ENCODE peak calls at places on chromosome 15, in seven cellular contexts. One of them, this sample, is unnamed.

GRCh38 chr15:74179983-74180688 is 6.6 kb downstream of the ISLR start:
- DNase-seq in stimulated activated CD4-positive, alpha-beta T cell treated with anti-CD3 and anti-CD28 coated beads, Interleukin-15, amount 100 ng/mL, for 24 hours: no peak
- DNase-seq in AG20443: peak
- DNase-seq in uterus: peak
- DNase-seq in GM03348: peak
- DNase-seq in activated T-cell treated with anti-CD3 and anti-CD28 coated beads for 48 hours: no peak
- DNase-seq in T-cell: no peak
- DNase-seq in this sample: no peak

GRCh38 chr15:98668566-98669308 is 20.4 kb downstream of the IGF1R start:
- DNase-seq in stimulated activated CD4-positive, alpha-beta T cell treated with anti-CD3 and anti-CD28 coated beads, Interleukin-15, amount 100 ng/mL, for 24 hours: peak
- DNase-seq in AG20443: peak
- DNase-seq in uterus: no peak
- DNase-seq in GM03348: peak
- DNase-seq in activated T-cell treated with anti-CD3 and anti-CD28 coated beads for 48 hours: peak
- DNase-seq in T-cell: peak
- DNase-seq in this sample: no peak

GRCh38 chr15:32833323-32833944 is 115.6 kb downstream of the GREM1 start:
- DNase-seq in stimulated activated CD4-positive, alpha-beta T cell treated with anti-CD3 and anti-CD28 coated beads, Interleukin-15, amount 100 ng/mL, for 24 hours: no peak
- DNase-seq in AG20443: no peak
- DNase-seq in uterus: no peak
- DNase-seq in GM03348: no peak
- DNase-seq in activated T-cell treated with anti-CD3 and anti-CD28 coated beads for 48 hours: no peak
- DNase-seq in T-cell: no peak
- DNase-seq in this sample: no peak

GRCh38 chr15:66006986-66007385 is 137.7 kb downstream of the RAB11A start:
- DNase-seq in stimulated activated CD4-positive, alpha-beta T cell treated with anti-CD3 and anti-CD28 coated beads, Interleukin-15, amount 100 ng/mL, for 24 hours: no peak
- DNase-seq in AG20443: no peak
- DNase-seq in uterus: no peak
- DNase-seq in GM03348: no peak
- DNase-seq in activated T-cell treated with anti-CD3 and anti-CD28 coated beads for 48 hours: no peak
- DNase-seq in T-cell: no peak
- DNase-seq in this sample: no peak

GRCh38 chr15:101804941-101805340 is 1.6 kb downstream of the OR4F6 start:
- DNase-seq in stimulated activated CD4-positive, alpha-beta T cell treated with anti-CD3 and anti-CD28 coated beads, Interleukin-15, amount 100 ng/mL, for 24 hours: no peak
- DNase-seq in AG20443: no peak
- DNase-seq in uterus: no peak
- DNase-seq in GM03348: no peak
- DNase-seq in activated T-cell treated with anti-CD3 and anti-CD28 coated beads for 48 hours: no peak
- DNase-seq in T-cell: no peak
- DNase-seq in this sample: no peak

GRCh38 chr15:65767895-65768294 is 24.2 kb downstream of the DENND4A start:
- DNase-seq in stimulated activated CD4-positive, alpha-beta T cell treated with anti-CD3 and anti-CD28 coated beads, Interleukin-15, amount 100 ng/mL, for 24 hours: peak
- DNase-seq in AG20443: no peak
- DNase-seq in uterus: no peak
- DNase-seq in GM03348: no peak
- DNase-seq in activated T-cell treated with anti-CD3 and anti-CD28 coated beads for 48 hours: no peak
- DNase-seq in T-cell: no peak
- DNase-seq in this sample: no peak

GRCh38 chr15:55858661-55859060 is 115.7 kb upstream of the PRTG start:
- DNase-seq in stimulated activated CD4-positive, alpha-beta T cell treated with anti-CD3 and anti-CD28 coated beads, Interleukin-15, amount 100 ng/mL, for 24 hours: no peak
- DNase-seq in AG20443: no peak
- DNase-seq in uterus: no peak
- DNase-seq in GM03348: no peak
- DNase-seq in activated T-cell treated with anti-CD3 and anti-CD28 coated beads for 48 hours: no peak
- DNase-seq in T-cell: no peak
- DNase-seq in this sample: no peak

GRCh38 chr15:41567870-41568269 is 8.9 kb downstream of the TYRO3 start:
- DNase-seq in stimulated activated CD4-positive, alpha-beta T cell treated with anti-CD3 and anti-CD28 coated beads, Interleukin-15, amount 100 ng/mL, for 24 hours: no peak
- DNase-seq in AG20443: no peak
- DNase-seq in uterus: no peak
- DNase-seq in GM03348: no peak
- DNase-seq in activated T-cell treated with anti-CD3 and anti-CD28 coated beads for 48 hours: no peak
- DNase-seq in T-cell: no peak
- DNase-seq in this sample: no peak

GRCh38 chr15:91824256-91824655 is 29.3 kb upstream of the SLCO3A1 start:
- DNase-seq in stimulated activated CD4-positive, alpha-beta T cell treated with anti-CD3 and anti-CD28 coated beads, Interleukin-15, amount 100 ng/mL, for 24 hours: no peak
- DNase-seq in AG20443: no peak
- DNase-seq in uterus: no peak
- DNase-seq in GM03348: no peak
- DNase-seq in activated T-cell treated with anti-CD3 and anti-CD28 coated beads for 48 hours: no peak
- DNase-seq in T-cell: no peak
- DNase-seq in this sample: no peak

GRCh38 chr15:68631621-68632051 is 52.8 kb downstream of the CORO2B start:
- DNase-seq in stimulated activated CD4-positive, alpha-beta T cell treated with anti-CD3 and anti-CD28 coated beads, Interleukin-15, amount 100 ng/mL, for 24 hours: no peak
- DNase-seq in AG20443: no peak
- DNase-seq in uterus: no peak
- DNase-seq in GM03348: no peak
- DNase-seq in activated T-cell treated with anti-CD3 and anti-CD28 coated beads for 48 hours: no peak
- DNase-seq in T-cell: no peak
- DNase-seq in this sample: no peak

GRCh38 chr15:72835289-72835890 is 51.8 kb upstream of the ADPGK start:
- DNase-seq in stimulated activated CD4-positive, alpha-beta T cell treated with anti-CD3 and anti-CD28 coated beads, Interleukin-15, amount 100 ng/mL, for 24 hours: no peak
- DNase-seq in AG20443: no peak
- DNase-seq in uterus: no peak
- DNase-seq in GM03348: no peak
- DNase-seq in activated T-cell treated with anti-CD3 and anti-CD28 coated beads for 48 hours: no peak
- DNase-seq in T-cell: no peak
- DNase-seq in this sample: no peak

GRCh38 chr15:40066531-40066930 is 27.6 kb upstream of the SRP14 start:
- DNase-seq in stimulated activated CD4-positive, alpha-beta T cell treated with anti-CD3 and anti-CD28 coated beads, Interleukin-15, amount 100 ng/mL, for 24 hours: no peak
- DNase-seq in AG20443: no peak
- DNase-seq in uterus: no peak
- DNase-seq in GM03348: no peak
- DNase-seq in activated T-cell treated with anti-CD3 and anti-CD28 coated beads for 48 hours: no peak
- DNase-seq in T-cell: no peak
- DNase-seq in this sample: no peak

GRCh38 chr15:41499109-41499851 is 5.6 kb downstream of the ITPKA start:
- DNase-seq in stimulated activated CD4-positive, alpha-beta T cell treated with anti-CD3 and anti-CD28 coated beads, Interleukin-15, amount 100 ng/mL, for 24 hours: no peak
- DNase-seq in AG20443: no peak
- DNase-seq in uterus: no peak
- DNase-seq in GM03348: no peak
- DNase-seq in activated T-cell treated with anti-CD3 and anti-CD28 coated beads for 48 hours: no peak
- DNase-seq in T-cell: no peak
- DNase-seq in this sample: no peak

GRCh38 chr15:83582386-83582785 is 71.5 kb upstream of the ADAMTSL3 start:
- DNase-seq in stimulated activated CD4-positive, alpha-beta T cell treated with anti-CD3 and anti-CD28 coated beads, Interleukin-15, amount 100 ng/mL, for 24 hours: no peak
- DNase-seq in AG20443: no peak
- DNase-seq in uterus: no peak
- DNase-seq in GM03348: no peak
- DNase-seq in activated T-cell treated with anti-CD3 and anti-CD28 coated beads for 48 hours: no peak
- DNase-seq in T-cell: no peak
- DNase-seq in this sample: no peak

GRCh38 chr15:51751687-51752683 is 588 bp downstream of the TMOD2 start:
- DNase-seq in stimulated activated CD4-positive, alpha-beta T cell treated with anti-CD3 and anti-CD28 coated beads, Interleukin-15, amount 100 ng/mL, for 24 hours: peak
- DNase-seq in AG20443: peak
- DNase-seq in uterus: peak
- DNase-seq in GM03348: peak
- DNase-seq in activated T-cell treated with anti-CD3 and anti-CD28 coated beads for 48 hours: no peak
- DNase-seq in T-cell: peak
- DNase-seq in this sample: no peak

GRCh38 chr15:92510163-92510882 is 116.6 kb downstream of the ST8SIA2 start:
- DNase-seq in stimulated activated CD4-positive, alpha-beta T cell treated with anti-CD3 and anti-CD28 coated beads, Interleukin-15, amount 100 ng/mL, for 24 hours: no peak
- DNase-seq in AG20443: peak
- DNase-seq in uterus: no peak
- DNase-seq in GM03348: no peak
- DNase-seq in activated T-cell treated with anti-CD3 and anti-CD28 coated beads for 48 hours: no peak
- DNase-seq in T-cell: no peak
- DNase-seq in this sample: no peak

GRCh38 chr15:33310481-33311311 is at the start of gene RYR3:
- DNase-seq in stimulated activated CD4-positive, alpha-beta T cell treated with anti-CD3 and anti-CD28 coated beads, Interleukin-15, amount 100 ng/mL, for 24 hours: peak
- DNase-seq in AG20443: peak
- DNase-seq in uterus: peak
- DNase-seq in GM03348: peak
- DNase-seq in activated T-cell treated with anti-CD3 and anti-CD28 coated beads for 48 hours: no peak
- DNase-seq in T-cell: no peak
- DNase-seq in this sample: no peak

GRCh38 chr15:41490355-41490754 is 3.3 kb upstream of the ITPKA start:
- DNase-seq in stimulated activated CD4-positive, alpha-beta T cell treated with anti-CD3 and anti-CD28 coated beads, Interleukin-15, amount 100 ng/mL, for 24 hours: peak
- DNase-seq in AG20443: peak
- DNase-seq in uterus: no peak
- DNase-seq in GM03348: peak
- DNase-seq in activated T-cell treated with anti-CD3 and anti-CD28 coated beads for 48 hours: no peak
- DNase-seq in T-cell: no peak
- DNase-seq in this sample: no peak

GRCh38 chr15:58748787-58749531 is 548 bp downstream of the ADAM10 start:
- DNase-seq in stimulated activated CD4-positive, alpha-beta T cell treated with anti-CD3 and anti-CD28 coated beads, Interleukin-15, amount 100 ng/mL, for 24 hours: peak
- DNase-seq in AG20443: peak
- DNase-seq in uterus: peak
- DNase-seq in GM03348: peak
- DNase-seq in activated T-cell treated with anti-CD3 and anti-CD28 coated beads for 48 hours: peak
- DNase-seq in T-cell: peak
- DNase-seq in this sample: no peak

This sample was measured in naive thymus-derived CD4-positive, alpha-beta T cell.